ENCODE peak calls at places on chromosomes 7 and 10, in six cellular contexts. R, M, G, O, D and W are unnamed samples.
A peak's percentile ranks its signal among the peaks of the same experiment; 100 is the strongest.

GRCh38 chr10:71009031-71009605 is 120.8 kb upstream of the PCBD1 start:
- DNase-seq in O (no peak), G (no peak), D (no peak), R (no peak), M (no peak), W (no peak)

GRCh38 chr10:80319725-80320290 is 30.4 kb upstream of the MAT1A start:
- DNase-seq in O (no peak), R (peak; percentile 5), D (no peak), M (no peak), G (no peak), W (no peak)

GRCh38 chr7:48904975-48905374 is 19.4 kb upstream of the CDC14C start:
- DNase-seq in M (no peak), R (no peak), D (no peak), O (no peak), G (no peak), W (no peak)

GRCh38 chr7:31982962-31983361 is 87.2 kb downstream of the PDE1C start:
- DNase-seq in D (no peak), O (no peak), G (no peak), M (no peak), R (no peak), W (no peak)

GRCh38 chr7:48213226-48213625 is 42.0 kb downstream of the ABCA13 start:
- DNase-seq in D (no peak), G (no peak), M (no peak), O (no peak), R (no peak), W (no peak)

GRCh38 chr7:101563933-101564777 is 64.9 kb downstream of the MYL10 start:
- DNase-seq in O (no peak), R (no peak), M (peak; percentile 46), D (no peak), G (no peak), W (no peak)

GRCh38 chr10:129502448-129502847 is 35.4 kb downstream of the MGMT start:
- DNase-seq in G (no peak), O (no peak), R (no peak), D (no peak), M (no peak), W (no peak)

GRCh38 chr7:26485421-26486019 is 193.9 kb downstream of the SNX10 start:
- DNase-seq in D (no peak), M (no peak), O (no peak), R (no peak), G (no peak), W (no peak)

GRCh38 chr10:130758529-130758928 is 553.0 kb downstream of the TCERG1L start:
- DNase-seq in M (no peak), G (no peak), R (no peak), O (no peak), D (peak; percentile 25), W (no peak)

GRCh38 chr10:76115471-76116155 is 684.2 kb downstream of the LRMDA start:
- DNase-seq in M (no peak), D (no peak), G (no peak), R (no peak), O (no peak), W (no peak)

GRCh38 chr10:34520084-34520483 is 295.0 kb downstream of the PARD3 start:
- DNase-seq in R (peak; percentile 11), D (no peak), M (no peak), G (no peak), O (no peak), W (no peak)

GRCh38 chr10:6204341-6205191 is 1.8 kb downstream of the PFKFB3 start:
- DNase-seq in D (no peak), M (no peak), G (peak; percentile 55), R (no peak), O (no peak), W (peak; percentile 45)

GRCh38 chr7:90320801-90321494 is at the start of gene FAM237B:
- DNase-seq in G (no peak), R (no peak), M (no peak), O (no peak), D (peak; percentile 74), W (no peak)